ENCODE peak calls at places on chromosomes 5 and 9, in four cellular contexts. Z is nephron progenitor cell, Y is AG09319, K is ELF-1. S is an unnamed sample.

GRCh38 chr9:109639666-109640231 is 140.2 kb upstream of the PALM2AKAP2 start:
- DNase-seq in Z (no peak), Y (no peak), K (no peak), S (no peak)

GRCh38 chr5:65126670-65127069 is 355.1 kb downstream of the ADAMTS6 start:
- DNase-seq in Z (no peak), Y (no peak), K (peak), S (no peak)

GRCh38 chr5:175107028-175107588 is 336.9 kb downstream of the DRD1 start:
- DNase-seq in Z (no peak), Y (no peak), K (no peak), S (no peak)

GRCh38 chr5:96629774-96630173 is 32.4 kb upstream of the CAST start:
- DNase-seq in Z (no peak), Y (peak), K (no peak), S (no peak)

GRCh38 chr5:171709930-171710329 is 75.7 kb upstream of the SMIM23 start:
- DNase-seq in Z (no peak), Y (no peak), K (peak), S (peak)

GRCh38 chr5:8216921-8217320 is 348.0 kb downstream of the MTRR start:
- DNase-seq in Z (no peak), Y (no peak), K (no peak), S (no peak)

GRCh38 chr9:132372177-132373095 is 17.6 kb upstream of the SETX start:
- DNase-seq in Z (no peak), Y (no peak), K (peak), S (peak)

GRCh38 chr5:109352024-109352423 is 57.8 kb downstream of the PJA2 start:
- DNase-seq in Z (no peak), Y (no peak), K (no peak), S (no peak)

GRCh38 chr9:115353681-115354080 is 235.7 kb upstream of the TNC start:
- DNase-seq in Z (no peak), Y (no peak), K (no peak), S (no peak)

GRCh38 chr5:10576790-10577189 is 12.9 kb downstream of the ANKRD33B start:
- DNase-seq in Z (no peak), Y (no peak), K (no peak), S (peak)

GRCh38 chr9:100352201-100352726 is 478 bp downstream of the TEX10 start:
- DNase-seq in Z (no peak), Y (no peak), K (peak), S (peak)

GRCh38 chr5:134184155-134185135 is 7.7 kb upstream of the SKP1 start:
- DNase-seq in Z (peak), Y (peak), K (peak), S (peak)

GRCh38 chr5:170681013-170681433 is 102.5 kb upstream of the GABRP start:
- DNase-seq in Z (peak), Y (no peak), K (peak), S (peak)